ENCODE peak calls at places on chromosomes 3 and 15, in four cellular contexts. One of them, this sample, is unnamed.
A peak's percentile ranks its signal among the peaks of the same experiment; 100 is the strongest.

GRCh38 chr15:56871180-56871579 is 47.3 kb upstream of the TCF12 start:
- DNase-seq in CD8-positive, alpha-beta T cell: no peak
- DNase-seq in BE2C: no peak
- DNase-seq in fibroblast of lung: peak; percentile 88
- DNase-seq in this sample: peak; percentile 55

GRCh38 chr3:59542276-59542675 is 492.5 kb upstream of the CFAP20DC start:
- DNase-seq in CD8-positive, alpha-beta T cell: no peak
- DNase-seq in BE2C: no peak
- DNase-seq in fibroblast of lung: no peak
- DNase-seq in this sample: no peak

GRCh38 chr3:136377499-136377898 is 127.4 kb downstream of the PCCB start:
- DNase-seq in CD8-positive, alpha-beta T cell: no peak
- DNase-seq in BE2C: peak; percentile 27
- DNase-seq in fibroblast of lung: no peak
- DNase-seq in this sample: no peak

GRCh38 chr15:28185148-28185895 is 86.2 kb upstream of the OCA2 start:
- DNase-seq in CD8-positive, alpha-beta T cell: no peak
- DNase-seq in BE2C: no peak
- DNase-seq in fibroblast of lung: no peak
- DNase-seq in this sample: no peak

GRCh38 chr15:44710236-44711088 is 661 bp downstream of the PATL2 start:
- DNase-seq in CD8-positive, alpha-beta T cell: no peak
- DNase-seq in BE2C: no peak
- DNase-seq in fibroblast of lung: peak; percentile 31
- DNase-seq in this sample: no peak

GRCh38 chr15:67784057-67784781 is 41.1 kb upstream of the SKOR1 start:
- DNase-seq in CD8-positive, alpha-beta T cell: no peak
- DNase-seq in BE2C: no peak
- DNase-seq in fibroblast of lung: no peak
- DNase-seq in this sample: no peak

GRCh38 chr15:32705450-32705849 is 12.4 kb upstream of the GREM1 start:
- DNase-seq in CD8-positive, alpha-beta T cell: no peak
- DNase-seq in BE2C: no peak
- DNase-seq in fibroblast of lung: peak; percentile 62
- DNase-seq in this sample: no peak

GRCh38 chr3:197327701-197328100 is 29.3 kb upstream of the DLG1 start:
- DNase-seq in CD8-positive, alpha-beta T cell: no peak
- DNase-seq in BE2C: no peak
- DNase-seq in fibroblast of lung: no peak
- DNase-seq in this sample: no peak

GRCh38 chr15:82135645-82136044 is 89.8 kb upstream of the MEX3B start:
- DNase-seq in CD8-positive, alpha-beta T cell: no peak
- DNase-seq in BE2C: no peak
- DNase-seq in fibroblast of lung: peak; percentile 94
- DNase-seq in this sample: no peak

GRCh38 chr15:88623061-88623460 is 1.9 kb downstream of the AEN start:
- DNase-seq in CD8-positive, alpha-beta T cell: no peak
- DNase-seq in BE2C: no peak
- DNase-seq in fibroblast of lung: peak; percentile 85
- DNase-seq in this sample: peak; percentile 69

GRCh38 chr15:88623632-88624031 is 2.5 kb downstream of the AEN start:
- DNase-seq in CD8-positive, alpha-beta T cell: no peak
- DNase-seq in BE2C: no peak
- DNase-seq in fibroblast of lung: no peak
- DNase-seq in this sample: no peak

GRCh38 chr15:88620995-88621772 is at the start of gene AEN:
- DNase-seq in CD8-positive, alpha-beta T cell: peak; percentile 93
- DNase-seq in BE2C: peak; percentile 97
- DNase-seq in fibroblast of lung: peak; percentile 95
- DNase-seq in this sample: peak; percentile 79

GRCh38 chr15:88621789-88622604 is 857 bp downstream of the AEN start:
- DNase-seq in CD8-positive, alpha-beta T cell: peak; percentile 37
- DNase-seq in BE2C: no peak
- DNase-seq in fibroblast of lung: peak; percentile 61
- DNase-seq in this sample: no peak

DNA sequence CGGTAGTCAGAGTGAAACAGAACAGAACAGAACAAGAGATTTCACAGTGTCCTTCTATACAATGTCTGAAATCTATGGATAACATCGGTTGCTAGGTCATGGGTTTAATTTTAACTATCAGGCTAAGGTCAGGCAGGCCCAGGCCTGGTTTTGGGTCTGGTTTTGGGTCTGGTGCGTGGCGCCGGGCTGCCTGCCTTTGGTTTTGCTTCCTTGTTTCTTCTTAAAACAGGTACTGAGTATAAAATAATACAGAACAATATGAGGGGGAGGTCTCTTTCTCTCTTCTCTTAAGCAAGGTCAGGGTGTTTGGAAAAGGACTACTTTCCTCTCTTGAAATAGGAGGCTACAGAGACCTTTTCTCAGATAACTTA is 1.4 kb downstream of the AEN start:
- DNase-seq in CD8-positive, alpha-beta T cell: no peak
- DNase-seq in BE2C: no peak
- DNase-seq in fibroblast of lung: no peak
- DNase-seq in this sample: no peak
- H3K4me3 ChIP-seq in CD8-positive, alpha-beta T cell: peak overlapping the region; percentile 85
- H3K4me3 ChIP-seq in BE2C: peak overlapping the region; percentile 87
- H3K4me3 ChIP-seq in fibroblast of lung: peak overlapping the region; percentile 87
- H3K4me3 ChIP-seq in this sample: peak overlapping the region; percentile 79

GRCh38 chr3:127406309-127407025 is 118.6 kb upstream of the PRR20G start:
- DNase-seq in CD8-positive, alpha-beta T cell: no peak
- DNase-seq in BE2C: no peak
- DNase-seq in fibroblast of lung: peak; percentile 1
- DNase-seq in this sample: no peak
- TF ChIP-seq CTCF in CD8-positive, alpha-beta T cell: no peak
- TF ChIP-seq CTCF in BE2C: peak; percentile 47
- TF ChIP-seq CTCF in fibroblast of lung: no peak
- TF ChIP-seq CTCF in this sample: peak; percentile 23

GRCh38 chr3:5341610-5342009 is 154.1 kb downstream of the EDEM1 start:
- DNase-seq in CD8-positive, alpha-beta T cell: no peak
- DNase-seq in BE2C: no peak
- DNase-seq in fibroblast of lung: no peak
- DNase-seq in this sample: no peak
- H3K27me3 ChIP-seq in CD8-positive, alpha-beta T cell: no peaks in the 10 kb centered on the region
- H3K27me3 ChIP-seq in BE2C: no peaks in the 10 kb centered on the region
- H3K27me3 ChIP-seq in fibroblast of lung: no peaks in the 10 kb centered on the region
- H3K27me3 ChIP-seq in this sample: no peaks in the 10 kb centered on the region

GRCh38 chr3:143122608-143123352 is 3.2 kb downstream of the CHST2 start:
- DNase-seq in CD8-positive, alpha-beta T cell: no peak
- DNase-seq in BE2C: no peak
- DNase-seq in fibroblast of lung: no peak
- DNase-seq in this sample: no peak
- H3K4me3 ChIP-seq in CD8-positive, alpha-beta T cell: no peak overlapping the region
- H3K4me3 ChIP-seq in BE2C: no peak overlapping the region
- H3K4me3 ChIP-seq in fibroblast of lung: no peak overlapping the region
- H3K4me3 ChIP-seq in this sample: no peak overlapping the region

GRCh38 chr3:58167431-58168351 is 43.1 kb downstream of the DNASE1L3 start:
- DNase-seq in CD8-positive, alpha-beta T cell: peak; percentile 38
- DNase-seq in BE2C: peak; percentile 54
- DNase-seq in fibroblast of lung: peak; percentile 41
- DNase-seq in this sample: no peak
- TF ChIP-seq CTCF in CD8-positive, alpha-beta T cell: peak; percentile 66
- TF ChIP-seq CTCF in BE2C: peak; percentile 71
- TF ChIP-seq CTCF in fibroblast of lung: peak; percentile 99
- TF ChIP-seq CTCF in this sample: peak; percentile 97

DNA sequence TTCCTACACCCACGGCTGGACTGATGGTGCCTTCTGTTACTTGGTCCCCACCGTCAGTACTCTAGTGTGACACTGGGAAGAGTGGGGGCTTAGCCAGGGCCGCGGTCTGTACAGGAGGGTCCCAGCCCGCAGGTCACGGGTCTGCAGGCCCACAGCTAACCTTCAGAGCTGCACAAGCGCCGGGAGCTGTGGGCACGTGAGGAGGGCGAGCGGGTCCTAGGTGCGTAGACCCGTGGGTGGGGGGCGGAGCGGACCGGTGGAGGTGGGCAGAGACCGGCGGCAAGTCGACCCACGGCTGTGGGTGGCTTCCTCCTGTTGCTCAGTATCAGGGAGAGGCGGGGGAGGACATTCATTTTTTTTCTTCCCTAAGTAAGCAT is 1.2 kb downstream of the TNFAIP8L3 start:
- DNase-seq in CD8-positive, alpha-beta T cell: no peak
- DNase-seq in BE2C: no peak
- DNase-seq in fibroblast of lung: no peak
- DNase-seq in this sample: no peak
- H3K27me3 ChIP-seq in CD8-positive, alpha-beta T cell: peaks cover 9% of the 10 kb centered on the region
- H3K27me3 ChIP-seq in BE2C: peaks cover 97% of the 10 kb centered on the region
- H3K27me3 ChIP-seq in fibroblast of lung: peaks cover 26% of the 10 kb centered on the region
- H3K27me3 ChIP-seq in this sample: peaks cover 40% of the 10 kb centered on the region

GRCh38 chr3:181694805-181695660 is 16.7 kb upstream of the SOX2 start:
- DNase-seq in CD8-positive, alpha-beta T cell: no peak
- DNase-seq in BE2C: no peak
- DNase-seq in fibroblast of lung: peak; percentile 57
- DNase-seq in this sample: no peak
- H3K4me3 ChIP-seq in CD8-positive, alpha-beta T cell: no peak overlapping the region
- H3K4me3 ChIP-seq in BE2C: no peak overlapping the region
- H3K4me3 ChIP-seq in fibroblast of lung: peak overlapping the region; percentile 9
- H3K4me3 ChIP-seq in this sample: peak overlapping the region; percentile 12

GRCh38 chr3:157088506-157089454 is 71.2 kb downstream of the CCNL1 start:
- DNase-seq in CD8-positive, alpha-beta T cell: peak; percentile 89
- DNase-seq in BE2C: peak; percentile 96
- DNase-seq in fibroblast of lung: peak; percentile 94
- DNase-seq in this sample: no peak
- TF ChIP-seq CTCF in CD8-positive, alpha-beta T cell: no peak
- TF ChIP-seq CTCF in BE2C: no peak
- TF ChIP-seq CTCF in fibroblast of lung: no peak
- TF ChIP-seq CTCF in this sample: no peak

DNA sequence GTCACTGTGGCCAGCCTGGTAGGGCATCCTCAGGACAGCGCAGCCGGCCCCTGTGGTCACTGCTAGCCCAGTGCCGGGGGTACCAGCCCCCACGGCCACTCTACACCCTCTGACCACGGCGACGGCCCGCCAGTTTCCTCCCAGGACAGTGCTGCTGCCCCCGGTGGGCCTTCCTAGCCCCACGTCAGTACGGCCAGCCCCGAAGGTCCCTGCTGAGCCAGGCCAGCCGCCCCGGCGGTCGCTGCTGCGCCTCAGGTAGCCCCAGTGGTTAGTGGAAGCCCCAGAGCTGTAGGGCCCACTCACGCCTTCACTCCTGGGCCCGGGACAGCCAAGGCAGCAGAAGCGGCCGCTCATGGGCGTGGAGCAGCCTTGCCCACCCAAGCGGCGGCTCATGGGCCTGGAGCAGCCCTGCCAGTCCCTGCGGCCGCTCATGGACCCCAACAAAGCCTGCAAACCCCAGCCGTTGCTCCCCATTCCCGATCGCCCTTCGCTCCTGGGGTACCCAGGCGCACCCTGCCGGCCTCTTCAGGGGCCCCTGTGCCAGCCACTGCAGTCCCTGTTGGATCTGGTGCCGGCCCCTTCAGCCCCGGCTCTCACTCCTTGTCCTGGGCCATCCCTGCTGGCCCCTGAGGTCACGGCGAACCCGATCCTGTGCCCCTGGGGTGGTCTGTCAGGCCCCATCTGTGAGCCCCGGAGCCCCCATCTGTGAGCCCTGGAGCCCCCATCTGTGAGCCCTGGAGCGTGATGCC is 9.5 kb upstream of the ROPN1B start:
- DNase-seq in CD8-positive, alpha-beta T cell: no peak
- DNase-seq in BE2C: peak; percentile 4
- DNase-seq in fibroblast of lung: no peak
- DNase-seq in this sample: no peak
- H3K27me3 ChIP-seq in CD8-positive, alpha-beta T cell: no peaks in the 10 kb centered on the region
- H3K27me3 ChIP-seq in BE2C: peaks cover 3% of the 10 kb centered on the region
- H3K27me3 ChIP-seq in fibroblast of lung: no peaks in the 10 kb centered on the region
- H3K27me3 ChIP-seq in this sample: peaks cover 5% of the 10 kb centered on the region

DNA sequence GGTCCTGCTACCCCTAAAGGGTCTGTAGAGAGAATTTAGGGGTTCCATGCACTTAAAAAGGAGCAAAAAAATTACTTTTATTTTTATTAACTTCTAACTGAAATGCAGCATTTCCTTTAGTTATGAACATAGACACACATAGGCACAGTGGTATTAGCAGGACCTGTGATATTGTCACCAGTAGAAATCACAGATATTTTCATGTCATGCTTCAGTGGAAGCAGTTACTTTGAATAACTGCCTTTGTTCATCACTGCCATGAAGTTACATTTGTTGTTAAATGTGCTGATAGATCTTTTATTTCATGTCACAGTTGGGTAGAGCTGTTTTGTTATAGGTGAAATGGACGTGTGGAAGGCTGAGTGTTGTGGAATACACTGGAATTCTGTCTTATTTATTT is 37.4 kb downstream of the TRAK1 start:
- DNase-seq in CD8-positive, alpha-beta T cell: no peak
- DNase-seq in BE2C: no peak
- DNase-seq in fibroblast of lung: no peak
- DNase-seq in this sample: no peak
- H3K4me3 ChIP-seq in CD8-positive, alpha-beta T cell: no peak overlapping the region
- H3K4me3 ChIP-seq in BE2C: no peak overlapping the region
- H3K4me3 ChIP-seq in fibroblast of lung: no peak overlapping the region
- H3K4me3 ChIP-seq in this sample: no peak overlapping the region

This sample was measured in kidney epithelial cell.